ENCODE peak calls at places on chromosomes 11 and 22, in five cellular contexts. T is suprapubic skin, F is K562, C is mucosa of descending colon, R is GM23248. P is an unnamed sample.
A peak's percentile ranks its signal among the peaks of the same experiment; 100 is the strongest.

GRCh38 chr22:41382610-41383009 is 868 bp downstream of the TEF start:
- DNase-seq in F (no peak), C (peak; percentile 38), T (no peak), R (peak; percentile 53), P (no peak)

GRCh38 chr22:37278261-37278660 is 4.0 kb upstream of the CYTH4 start:
- DNase-seq in F (no peak), R (no peak), C (no peak), T (no peak), P (no peak)

GRCh38 chr22:38228326-38228872 is 26.6 kb downstream of the MAFF start:
- DNase-seq in R (peak; percentile 53), C (no peak), F (no peak), T (no peak), P (peak; percentile 32)

GRCh38 chr22:46827781-46828180 is 65.3 kb downstream of the TBC1D22A start:
- DNase-seq in T (no peak), C (no peak), F (no peak), R (no peak), P (no peak)

GRCh38 chr11:65834202-65834601 is 439 bp downstream of the SNX32 start:
- DNase-seq in F (no peak), T (no peak), C (no peak), R (no peak), P (no peak)

GRCh38 chr11:114813216-114813615 is 134.9 kb downstream of the NXPE2 start:
- DNase-seq in R (no peak), T (no peak), F (no peak), C (no peak), P (no peak)

GRCh38 chr22:40326905-40327735 is 19.2 kb upstream of the ADSL start:
- DNase-seq in F (no peak), C (no peak), T (no peak), R (peak; percentile 13), P (no peak)

GRCh38 chr22:44166877-44167276 is 13.8 kb upstream of the PARVG start:
- DNase-seq in C (no peak), T (no peak), F (no peak), R (no peak), P (no peak)

GRCh38 chr11:17743808-17744119 is 9.2 kb downstream of the KCNC1 start:
- DNase-seq in F (no peak), T (no peak), C (no peak), R (peak; percentile 40), P (no peak)

GRCh38 chr11:44761546-44761961 is 34.8 kb downstream of the TSPAN18 start:
- DNase-seq in C (no peak), T (peak; percentile 50), F (no peak), R (no peak), P (no peak)

GRCh38 chr22:46515208-46516111 is 22.0 kb downstream of the CELSR1 start:
- DNase-seq in F (no peak), C (no peak), R (peak; percentile 55), T (no peak), P (no peak)

GRCh38 chr11:72856551-72857342 is 42.5 kb downstream of the ATG16L2 start:
- DNase-seq in F (no peak), C (no peak), T (no peak), R (no peak), P (no peak)

GRCh38 chr22:46710842-46711241 is 27.2 kb downstream of the CERK start:
- DNase-seq in F (no peak), T (no peak), R (no peak), C (no peak), P (no peak)

GRCh38 chr22:32644252-32645100 is 157.0 kb upstream of the TIMP3 start:
- DNase-seq in T (peak; percentile 84), C (peak; percentile 40), R (peak; percentile 12), F (no peak), P (no peak)

GRCh38 chr22:17918840-17919239 is 105.5 kb downstream of the MICAL3 start:
- DNase-seq in F (no peak), R (peak; percentile 48), C (no peak), T (peak; percentile 23), P (no peak)

GRCh38 chr11:59417023-59417422 is 9.2 kb downstream of the OR5A2 start:
- DNase-seq in F (no peak), C (no peak), T (no peak), R (no peak), P (no peak)

GRCh38 chr11:3106736-3107524 is 49.7 kb upstream of the CARS1 start:
- DNase-seq in C (no peak), F (no peak), T (no peak), R (no peak), P (no peak)

GRCh38 chr22:24153353-24153752 is 27.9 kb upstream of the SUSD2 start:
- DNase-seq in C (peak; percentile 33), F (no peak), R (peak; percentile 31), T (no peak), P (no peak)

GRCh38 chr22:32587449-32587848 is 112.8 kb downstream of the FBXO7 start:
- DNase-seq in F (no peak), C (no peak), R (no peak), T (peak; percentile 77), P (peak; percentile 86)

GRCh38 chr11:65791719-65792213 is 4.9 kb downstream of the OVOL1 start:
- DNase-seq in F (no peak), C (peak; percentile 86), R (peak; percentile 48), T (peak; percentile 81), P (no peak)

GRCh38 chr22:20957691-20958440 is 9.2 kb upstream of the AIFM3 start:
- DNase-seq in T (no peak), C (peak; percentile 83), F (no peak), R (peak; percentile 63), P (peak; percentile 52)

GRCh38 chr11:6531267-6531752 is 34.2 kb downstream of the DNHD1 start:
- DNase-seq in C (peak; percentile 45), R (peak; percentile 68), T (no peak), F (peak; percentile 65), P (peak; percentile 64)

GRCh38 chr11:67491276-67492068 is 8.6 kb downstream of the AIP start:
- DNase-seq in F (no peak), C (no peak), T (peak; percentile 73), R (no peak), P (no peak)

GRCh38 chr11:65303542-65303941 is 11.1 kb upstream of the CDC42EP2 start:
- DNase-seq in F (no peak), R (no peak), C (no peak), T (no peak), P (no peak)

GRCh38 chr11:111585371-111585770 is 16.9 kb upstream of the SIK2 start:
- DNase-seq in C (no peak), F (no peak), T (no peak), R (peak; percentile 73), P (peak; percentile 82)

GRCh38 chr11:13329670-13330401 is 52.2 kb downstream of the BMAL1 start:
- DNase-seq in F (no peak), C (no peak), R (peak; percentile 64), T (no peak), P (peak; percentile 46)

GRCh38 chr22:50139843-50140415 is 30.6 kb upstream of the PANX2 start:
- DNase-seq in T (peak; percentile 57), F (no peak), R (no peak), C (no peak), P (no peak)

GRCh38 chr11:77191823-77192495 is 63.9 kb downstream of the MYO7A start:
- DNase-seq in F (peak; percentile 86), T (no peak), C (peak; percentile 87), R (peak; percentile 71), P (peak; percentile 64)

GRCh38 chr11:45665933-45666647 is 668 bp upstream of the CHST1 start:
- DNase-seq in F (no peak), T (no peak), C (no peak), R (peak; percentile 34), P (peak; percentile 40)

GRCh38 chr11:130180491-130180890 is 20.9 kb downstream of the ST14 start:
- DNase-seq in R (peak; percentile 71), T (no peak), F (no peak), C (no peak), P (no peak)
- H3K4me1 ChIP-seq in R (peaks cover 9% of the 10 kb centered on the region), T (peaks cover 52% of the 10 kb centered on the region), F (no peaks in the 10 kb centered on the region), C (peaks cover 44% of the 10 kb centered on the region), P (peaks cover 19% of the 10 kb centered on the region)

GRCh38 chr11:34357646-34358257 is at the start of gene ABTB2:
- DNase-seq in R (peak; percentile 100), C (peak; percentile 99), T (peak; percentile 99), F (peak; percentile 96), P (peak; percentile 100)

GRCh38 chr11:34356918-34357645 is 728 bp downstream of the ABTB2 start:
- DNase-seq in R (peak; percentile 80), F (peak; percentile 19), T (peak; percentile 88), C (peak; percentile 50), P (peak; percentile 76)

GRCh38 chr11:34359548-34359891 is 1.7 kb upstream of the ABTB2 start:
- DNase-seq in C (no peak), T (no peak), R (no peak), F (peak; percentile 37), P (no peak)

GRCh38 chr11:34358666-34359547 is 1.1 kb upstream of the ABTB2 start:
- DNase-seq in T (peak; percentile 88), C (peak; percentile 89), R (peak; percentile 88), F (peak; percentile 57), P (peak; percentile 85)

GRCh38 chr11:34358258-34358665 is 452 bp upstream of the ABTB2 start:
- DNase-seq in F (peak; percentile 76), R (peak; percentile 63), C (peak; percentile 52), T (no peak), P (peak; percentile 77)
- H3K9me3 ChIP-seq in F (no peaks in the 10 kb centered on the region), R (no peaks in the 10 kb centered on the region), C (no peaks in the 10 kb centered on the region), T (no peaks in the 10 kb centered on the region), P (no peaks in the 10 kb centered on the region)

GRCh38 chr22:27780161-27780575 is 21.4 kb downstream of the MN1 start:
- DNase-seq in T (no peak), F (no peak), C (no peak), R (peak; percentile 51), P (peak; percentile 42)
- H3K4me1 ChIP-seq in T (peaks cover 37% of the 10 kb centered on the region), F (no peaks in the 10 kb centered on the region), C (no peaks in the 10 kb centered on the region), R (peaks cover 50% of the 10 kb centered on the region), P (peaks cover 34% of the 10 kb centered on the region)

DNA sequence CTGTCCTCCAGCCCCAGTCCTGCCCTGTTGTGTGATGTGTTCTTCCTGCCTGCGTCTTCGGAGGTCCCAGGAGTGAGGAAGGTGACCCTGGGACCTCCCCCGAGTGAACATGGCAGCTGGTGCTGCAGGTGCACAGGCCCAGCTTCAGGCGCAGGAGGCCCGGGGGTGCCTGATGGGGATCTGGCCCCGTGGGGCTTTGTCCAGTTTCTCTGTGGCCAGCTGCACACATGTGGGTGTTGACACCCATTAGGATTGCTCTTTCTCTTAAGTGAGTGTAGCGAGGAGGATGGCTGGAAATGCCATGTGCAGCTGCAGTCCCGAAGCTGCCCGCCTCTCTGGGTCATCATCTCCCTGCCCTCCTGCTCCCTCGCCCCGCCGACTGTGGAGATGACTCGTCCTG is 1279.7 kb downstream of the BRD1 start:
- DNase-seq in T (no peak), F (no peak), C (no peak), R (no peak), P (no peak)
- H3K9me3 ChIP-seq in T (no peaks in the 10 kb centered on the region), F (no peaks in the 10 kb centered on the region), C (no peaks in the 10 kb centered on the region), R (no peaks in the 10 kb centered on the region), P (no peaks in the 10 kb centered on the region)

GRCh38 chr11:128688896-128689546 is 4.9 kb upstream of the FLI1 start:
- DNase-seq in F (no peak), C (no peak), T (no peak), R (no peak), P (no peak)
- H3K4me1 ChIP-seq in F (no peaks in the 10 kb centered on the region), C (peaks cover 11% of the 10 kb centered on the region), T (peaks cover 71% of the 10 kb centered on the region), R (peaks cover 11% of the 10 kb centered on the region), P (peaks cover 16% of the 10 kb centered on the region)